ENCODE peak calls at places on chromosome 1, in four cellular contexts. C is EL; I is activated naive CD8-positive, alpha-beta T cell treated with anti-CD3 and anti-CD28 coated beads, Interleukin-2, amount 50 U/mL, for 24 hours; V is stimulated activated CD8-positive, alpha-beta memory T cell treated with anti-CD3 and anti-CD28 coated beads, Interleukin-4, amount 100 ng/mL, for 24 hours. X is an unnamed sample.

GRCh38 chr1:33349081-33349759 is 28.3 kb upstream of the A3GALT2 start:
- DNase-seq in C (peak; percentile 50), V (peak; percentile 17), I (peak; percentile 41), X (peak; percentile 53)

GRCh38 chr1:221605569-221605968 is 136.3 kb downstream of the DUSP10 start:
- DNase-seq in V (no peak), C (no peak), I (no peak), X (no peak)

GRCh38 chr1:230708631-230709580 is 5.0 kb downstream of the AGT start:
- DNase-seq in V (no peak), I (no peak), C (peak; percentile 8), X (no peak)

GRCh38 chr1:159089184-159089791 is 12.7 kb upstream of the AIM2 start:
- DNase-seq in I (no peak), C (no peak), V (no peak), X (peak; percentile 30)

GRCh38 chr1:32900956-32901822 is at the start of gene TMEM54:
- DNase-seq in I (no peak), V (no peak), C (peak; percentile 38), X (no peak)

GRCh38 chr1:66764994-66765578 is 12.8 kb downstream of the DYNLT5 start:
- DNase-seq in C (peak; percentile 56), V (peak; percentile 17), I (peak; percentile 52), X (peak; percentile 58)

GRCh38 chr1:9413877-9414213 is 121.2 kb downstream of the SPSB1 start:
- DNase-seq in C (peak; percentile 53), V (no peak), I (no peak), X (no peak)

GRCh38 chr1:190737191-190737590 is 259.5 kb upstream of the BRINP3 start:
- DNase-seq in V (no peak), C (no peak), I (no peak), X (no peak)

GRCh38 chr1:11568687-11569086 is 85.5 kb downstream of the FBXO2 start:
- DNase-seq in I (no peak), V (no peak), C (no peak), X (no peak)

GRCh38 chr1:223022641-223023473 is 120.2 kb downstream of the TLR5 start:
- DNase-seq in I (no peak), V (no peak), C (no peak), X (no peak)

X was measured in DND-41.